ENCODE peak calls at places on chromosomes 2 and 18, in four cellular contexts. One of them, this sample, is unnamed.

GRCh38 chr2:142673836-142674235 is 203.6 kb upstream of the KYNU start:
- DNase-seq in AG09319: no peak
- DNase-seq in bronchial epithelial cell: no peak
- DNase-seq in effector memory CD8-positive, alpha-beta T cell: no peak
- DNase-seq in this sample: no peak

GRCh38 chr2:27857417-27858172 is 32.6 kb downstream of the RBKS start:
- DNase-seq in effector memory CD8-positive, alpha-beta T cell: no peak
- DNase-seq in AG09319: no peak
- DNase-seq in bronchial epithelial cell: peak
- DNase-seq in this sample: no peak

GRCh38 chr2:12428324-12428723 is 288.4 kb upstream of the TRIB2 start:
- DNase-seq in effector memory CD8-positive, alpha-beta T cell: no peak
- DNase-seq in bronchial epithelial cell: no peak
- DNase-seq in AG09319: no peak
- DNase-seq in this sample: no peak

GRCh38 chr2:196660264-196660663 is 20.7 kb downstream of the CCDC150 start:
- DNase-seq in AG09319: no peak
- DNase-seq in bronchial epithelial cell: peak
- DNase-seq in effector memory CD8-positive, alpha-beta T cell: no peak
- DNase-seq in this sample: peak

GRCh38 chr18:47288741-47289140 is 37.3 kb upstream of the SKOR2 start:
- DNase-seq in AG09319: no peak
- DNase-seq in effector memory CD8-positive, alpha-beta T cell: no peak
- DNase-seq in bronchial epithelial cell: no peak
- DNase-seq in this sample: no peak

GRCh38 chr2:207073791-207074678 is 91.7 kb downstream of the KLF7 start:
- DNase-seq in AG09319: no peak
- DNase-seq in bronchial epithelial cell: peak
- DNase-seq in effector memory CD8-positive, alpha-beta T cell: no peak
- DNase-seq in this sample: peak

GRCh38 chr2:164430166-164430783 is 191.0 kb downstream of the GRB14 start:
- DNase-seq in bronchial epithelial cell: peak
- DNase-seq in AG09319: peak
- DNase-seq in effector memory CD8-positive, alpha-beta T cell: no peak
- DNase-seq in this sample: peak

GRCh38 chr2:55056024-55056521 is 5.8 kb upstream of the RTN4 start:
- DNase-seq in effector memory CD8-positive, alpha-beta T cell: no peak
- DNase-seq in AG09319: no peak
- DNase-seq in bronchial epithelial cell: no peak
- DNase-seq in this sample: no peak

GRCh38 chr2:219171231-219171651 is 1.4 kb upstream of the SLC23A3 start:
- DNase-seq in bronchial epithelial cell: peak
- DNase-seq in AG09319: peak
- DNase-seq in effector memory CD8-positive, alpha-beta T cell: peak
- DNase-seq in this sample: peak

GRCh38 chr2:148926291-148926961 is 51.4 kb downstream of the KIF5C start:
- DNase-seq in effector memory CD8-positive, alpha-beta T cell: peak
- DNase-seq in bronchial epithelial cell: peak
- DNase-seq in AG09319: no peak
- DNase-seq in this sample: peak

GRCh38 chr2:148298201-148298600 is 277.3 kb downstream of the MBD5 start:
- DNase-seq in AG09319: no peak
- DNase-seq in effector memory CD8-positive, alpha-beta T cell: no peak
- DNase-seq in bronchial epithelial cell: peak
- DNase-seq in this sample: no peak

GRCh38 chr18:24685232-24685959 is 225.0 kb downstream of the HRH4 start:
- DNase-seq in AG09319: no peak
- DNase-seq in bronchial epithelial cell: no peak
- DNase-seq in effector memory CD8-positive, alpha-beta T cell: no peak
- DNase-seq in this sample: no peak

GRCh38 chr2:27855476-27855875 is 34.7 kb downstream of the RBKS start:
- DNase-seq in effector memory CD8-positive, alpha-beta T cell: no peak
- DNase-seq in bronchial epithelial cell: peak
- DNase-seq in AG09319: no peak
- DNase-seq in this sample: peak

GRCh38 chr2:238134393-238134785 is 4.1 kb upstream of the KLHL30 start:
- DNase-seq in AG09319: no peak
- DNase-seq in bronchial epithelial cell: no peak
- DNase-seq in effector memory CD8-positive, alpha-beta T cell: no peak
- DNase-seq in this sample: no peak

GRCh38 chr2:200483729-200484198 is 26.1 kb downstream of the KCTD18 start:
- DNase-seq in effector memory CD8-positive, alpha-beta T cell: no peak
- DNase-seq in AG09319: no peak
- DNase-seq in bronchial epithelial cell: peak
- DNase-seq in this sample: no peak

GRCh38 chr2:74441690-74442482 is at the start of gene RTKN:
- DNase-seq in bronchial epithelial cell: peak
- DNase-seq in effector memory CD8-positive, alpha-beta T cell: no peak
- DNase-seq in AG09319: no peak
- DNase-seq in this sample: no peak

GRCh38 chr18:48539406-48540328 is 836 bp downstream of the CTIF start:
- DNase-seq in effector memory CD8-positive, alpha-beta T cell: no peak
- DNase-seq in bronchial epithelial cell: peak
- DNase-seq in AG09319: no peak
- DNase-seq in this sample: peak

GRCh38 chr2:11348209-11348749 is 3.8 kb upstream of the ROCK2 start:
- DNase-seq in AG09319: no peak
- DNase-seq in effector memory CD8-positive, alpha-beta T cell: no peak
- DNase-seq in bronchial epithelial cell: no peak
- DNase-seq in this sample: peak

GRCh38 chr2:101833890-101834523 is 136.5 kb downstream of the MAP4K4 start:
- DNase-seq in bronchial epithelial cell: no peak
- DNase-seq in AG09319: no peak
- DNase-seq in effector memory CD8-positive, alpha-beta T cell: no peak
- DNase-seq in this sample: no peak

GRCh38 chr2:227373389-227373788 is 5.7 kb downstream of the TM4SF20 start:
- DNase-seq in AG09319: no peak
- DNase-seq in effector memory CD8-positive, alpha-beta T cell: no peak
- DNase-seq in bronchial epithelial cell: no peak
- DNase-seq in this sample: no peak

GRCh38 chr18:34834897-34835296 is 124.8 kb downstream of the DTNA start:
- DNase-seq in AG09319: no peak
- DNase-seq in effector memory CD8-positive, alpha-beta T cell: no peak
- DNase-seq in bronchial epithelial cell: no peak
- DNase-seq in this sample: no peak

GRCh38 chr2:61421611-61422010 is 49.3 kb downstream of the USP34 start:
- DNase-seq in AG09319: no peak
- DNase-seq in effector memory CD8-positive, alpha-beta T cell: peak
- DNase-seq in bronchial epithelial cell: no peak
- DNase-seq in this sample: peak

GRCh38 chr18:61666876-61667590 is 225.8 kb downstream of the RNF152 start:
- DNase-seq in bronchial epithelial cell: no peak
- DNase-seq in AG09319: no peak
- DNase-seq in effector memory CD8-positive, alpha-beta T cell: no peak
- DNase-seq in this sample: no peak

GRCh38 chr2:128608911-128609880 is 290.5 kb upstream of the HS6ST1 start:
- DNase-seq in bronchial epithelial cell: no peak
- DNase-seq in AG09319: no peak
- DNase-seq in effector memory CD8-positive, alpha-beta T cell: no peak
- DNase-seq in this sample: no peak

This sample was measured in endothelial cell of umbilical vein.